ENCODE peak calls at places on chromosomes 7 and 10, in four cellular contexts. D is GM04504, S is NCI-H1092, N is endothelial cell of umbilical vein. F is an unnamed sample.

GRCh38 chr7:96649981-96650380 is 59.7 kb downstream of the SEM1 start:
- DNase-seq in D (no peak), N (no peak), S (no peak), F (peak)

GRCh38 chr10:118017850-118018249 is 28.9 kb downstream of the RAB11FIP2 start:
- DNase-seq in D (no peak), N (no peak), S (no peak), F (no peak)

GRCh38 chr10:88934900-88935672 is 17.5 kb downstream of the ACTA2 start:
- DNase-seq in N (peak), D (peak), S (peak), F (peak)

GRCh38 chr7:55381696-55382095 is 16.6 kb downstream of the LANCL2 start:
- DNase-seq in S (no peak), N (no peak), D (no peak), F (no peak)

GRCh38 chr10:86958109-86958830 is at the start of gene SNCG:
- DNase-seq in N (peak), D (no peak), S (no peak), F (peak)

GRCh38 chr7:12322287-12322902 is 81.3 kb downstream of the VWDE start:
- DNase-seq in S (no peak), N (peak), D (no peak), F (peak)

GRCh38 chr7:1666251-1666778 is 3.8 kb upstream of the ELFN1 start:
- DNase-seq in S (no peak), N (no peak), D (no peak), F (no peak)

GRCh38 chr7:134636008-134636449 is 10.6 kb upstream of the BPGM start:
- DNase-seq in S (no peak), D (no peak), N (peak), F (peak)

GRCh38 chr10:32004161-32004591 is 52.0 kb downstream of the KIF5B start:
- DNase-seq in S (no peak), N (no peak), D (no peak), F (peak)

GRCh38 chr7:80815733-80816132 is 103.1 kb downstream of the SEMA3C start:
- DNase-seq in N (no peak), S (no peak), D (no peak), F (peak)

GRCh38 chr7:156148547-156148946 is 336.3 kb upstream of the SHH start:
- DNase-seq in S (no peak), N (no peak), D (no peak), F (no peak)

GRCh38 chr7:23474098-23474828 is 4.0 kb upstream of the IGF2BP3 start:
- DNase-seq in D (peak), N (peak), S (peak), F (peak)

GRCh38 chr7:84194484-84195260 is at the start of gene SEMA3A:
- DNase-seq in S (peak), N (peak), D (peak), F (peak)

GRCh38 chr7:67631496-67631895 is 634.9 kb downstream of the TYW1 start:
- DNase-seq in S (no peak), N (no peak), D (no peak), F (no peak)

GRCh38 chr7:24836084-24836483 is 78.8 kb upstream of the GSDME start:
- DNase-seq in D (no peak), N (no peak), S (no peak), F (no peak)

GRCh38 chr10:58435297-58435696 is 50.1 kb downstream of the TFAM start:
- DNase-seq in N (peak), D (peak), S (no peak), F (peak)

GRCh38 chr10:43113201-43113893 is 24.9 kb upstream of the CSGALNACT2 start:
- DNase-seq in N (no peak), S (no peak), D (no peak), F (no peak)

GRCh38 chr7:155529346-155529745 is 17.0 kb downstream of the CNPY1 start:
- DNase-seq in D (no peak), N (no peak), S (no peak), F (no peak)

GRCh38 chr7:47819054-47819920 is 129.0 kb downstream of the PKD1L1 start:
- DNase-seq in N (peak), S (peak), D (peak), F (peak)

GRCh38 chr10:50326757-50327701 is 75.7 kb upstream of the ASAH2 start:
- DNase-seq in N (peak), D (peak), S (no peak), F (peak)

GRCh38 chr7:13989944-13990295 is 454 bp upstream of the ETV1 start:
- DNase-seq in N (no peak), D (no peak), S (no peak), F (no peak)

GRCh38 chr10:96747734-96748550 is 27.6 kb upstream of the PIK3AP1 start:
- DNase-seq in S (no peak), D (no peak), N (no peak), F (no peak)

GRCh38 chr7:157440346-157441022 is 103.7 kb downstream of the DNAJB6 start:
- DNase-seq in N (no peak), S (no peak), D (no peak), F (no peak)

GRCh38 chr10:50508315-50509051 is 115.3 kb downstream of the SGMS1 start:
- DNase-seq in D (no peak), N (no peak), S (no peak), F (no peak)

GRCh38 chr10:123649672-123650071 is 16.5 kb upstream of the GPR26 start:
- DNase-seq in S (no peak), D (no peak), N (no peak), F (no peak)

GRCh38 chr10:14485986-14486385 is 155.3 kb upstream of the FRMD4A start:
- DNase-seq in S (no peak), D (no peak), N (no peak), F (no peak)

GRCh38 chr10:121662531-121662930 is 64.3 kb upstream of the FGFR2 start:
- DNase-seq in S (no peak), D (no peak), N (no peak), F (no peak)

GRCh38 chr10:104297697-104298660 is 29.0 kb downstream of the GSTO2 start:
- DNase-seq in S (no peak), N (no peak), D (no peak), F (peak)

GRCh38 chr10:54958844-54959243 is 157.8 kb upstream of the PCDH15 start:
- DNase-seq in S (no peak), D (no peak), N (peak), F (no peak)

F was measured in choroid plexus epithelial cell.